ENCODE peak calls at places on chromosomes 6 and 20, in six cellular contexts. P is T-helper 9 cell, F is astrocyte of the spinal cord, Z is HuH-7, G is fibroblast of villous mesenchyme, W is GM12891. N is an unnamed sample.

GRCh38 chr6:158605266-158605878 is 39.2 kb downstream of the DYNLT1 start:
- DNase-seq in W (no peak), F (peak; percentile 73), G (peak; percentile 76), Z (peak; percentile 92), P (peak; percentile 34), N (peak; percentile 82)

GRCh38 chr20:62563561-62563960 is 78.7 kb upstream of the SLCO4A1 start:
- DNase-seq in F (no peak), Z (no peak), G (no peak), W (no peak), P (no peak), N (no peak)

GRCh38 chr6:166382500-166382932 is 224 bp downstream of the MPC1 start:
- DNase-seq in Z (no peak), W (no peak), F (no peak), G (no peak), P (peak; percentile 17), N (no peak)

GRCh38 chr6:28154357-28154756 is 12.7 kb downstream of the ZKSCAN8 start:
- DNase-seq in Z (no peak), G (no peak), W (no peak), F (no peak), P (no peak), N (no peak)

GRCh38 chr20:44633872-44634600 is 17.5 kb downstream of the ADA start:
- DNase-seq in F (no peak), P (no peak), G (no peak), Z (no peak), W (no peak), N (no peak)

GRCh38 chr20:22333885-22334545 is 250.4 kb downstream of the FOXA2 start:
- DNase-seq in Z (peak; percentile 92), P (no peak), F (peak; percentile 49), W (peak; percentile 38), G (peak; percentile 58), N (peak; percentile 72)

GRCh38 chr6:158706369-158706982 is 56.6 kb downstream of the SYTL3 start:
- DNase-seq in Z (peak; percentile 79), W (no peak), P (no peak), G (peak; percentile 84), F (peak; percentile 63), N (peak; percentile 72)

GRCh38 chr6:87623248-87623647 is 33.3 kb downstream of the ORC3 start:
- DNase-seq in F (peak; percentile 20), P (no peak), Z (no peak), W (no peak), G (peak; percentile 72), N (no peak)

GRCh38 chr6:101296184-101296583 is 97.3 kb upstream of the GRIK2 start:
- DNase-seq in F (peak; percentile 65), G (peak; percentile 53), P (no peak), Z (no peak), W (no peak), N (no peak)

GRCh38 chr6:100719883-100720682 is 161.0 kb downstream of the ASCC3 start:
- DNase-seq in Z (no peak), G (peak; percentile 48), F (peak; percentile 38), W (no peak), P (no peak), N (no peak)

GRCh38 chr6:56890683-56891429 is 64.1 kb upstream of the BEND6 start:
- DNase-seq in W (peak; percentile 42), P (no peak), F (peak; percentile 86), Z (no peak), G (peak; percentile 88), N (no peak)

GRCh38 chr6:41785689-41786450 is 1.6 kb upstream of the TOMM6 start:
- DNase-seq in F (peak; percentile 28), W (no peak), Z (no peak), G (peak; percentile 17), P (no peak), N (no peak)

GRCh38 chr6:33103776-33104175 is 28.0 kb downstream of the HLA-DPB1 start:
- DNase-seq in F (no peak), P (no peak), G (no peak), W (no peak), Z (no peak), N (no peak)

GRCh38 chr20:63097336-63097831 is 90.6 kb upstream of the BHLHE23 start:
- DNase-seq in Z (no peak), G (no peak), P (no peak), W (no peak), F (no peak), N (peak; percentile 34)

GRCh38 chr6:128731249-128732165 is 151.4 kb upstream of the LAMA2 start:
- DNase-seq in G (peak; percentile 63), F (peak; percentile 71), Z (peak; percentile 61), P (no peak), W (no peak), N (peak; percentile 42)

GRCh38 chr20:40663991-40664880 is 24.8 kb downstream of the MAFB start:
- DNase-seq in Z (no peak), W (no peak), P (no peak), G (no peak), F (no peak), N (no peak)

GRCh38 chr6:48490658-48491057 is 379.7 kb upstream of the PTCHD4 start:
- DNase-seq in W (no peak), F (no peak), P (no peak), Z (no peak), G (no peak), N (no peak)

GRCh38 chr6:152295346-152295745 is 341.8 kb downstream of the SYNE1 start:
- DNase-seq in G (peak; percentile 94), P (no peak), Z (no peak), W (no peak), F (peak; percentile 87), N (no peak)

GRCh38 chr6:40413231-40413755 is 173.9 kb downstream of the LRFN2 start:
- DNase-seq in Z (no peak), G (no peak), P (no peak), F (peak; percentile 8), W (no peak), N (no peak)

GRCh38 chr6:159801935-159802334 is 1.9 kb downstream of the PNLDC1 start:
- DNase-seq in G (peak; percentile 30), F (no peak), W (no peak), P (no peak), Z (no peak), N (no peak)

GRCh38 chr6:136365781-136366354 is 76.2 kb upstream of the BCLAF1 start:
- DNase-seq in W (no peak), P (no peak), G (no peak), Z (no peak), F (no peak), N (no peak)

GRCh38 chr6:4460595-4461475 is 315.4 kb upstream of the CDYL start:
- DNase-seq in P (no peak), Z (no peak), W (no peak), F (peak; percentile 47), G (peak; percentile 79), N (no peak)

GRCh38 chr6:162123797-162124196 is 603.8 kb downstream of the PRKN start:
- DNase-seq in G (no peak), F (no peak), W (no peak), P (no peak), Z (peak; percentile 10), N (peak; percentile 21)

GRCh38 chr20:56429496-56429895 is 17.4 kb downstream of the CASS4 start:
- DNase-seq in Z (no peak), F (peak; percentile 67), P (no peak), G (no peak), W (no peak), N (no peak)

GRCh38 chr6:161829186-161829794 is 555.4 kb upstream of the AGPAT4 start:
- DNase-seq in P (no peak), W (no peak), G (no peak), Z (no peak), F (peak; percentile 30), N (no peak)

GRCh38 chr6:149855040-149855654 is 9.0 kb downstream of the LRP11 start:
- DNase-seq in Z (no peak), F (peak; percentile 94), P (no peak), W (no peak), G (peak; percentile 90), N (no peak)

GRCh38 chr6:148430897-148431296 is 88.3 kb downstream of the SASH1 start:
- DNase-seq in W (no peak), F (no peak), Z (no peak), P (no peak), G (no peak), N (no peak)

GRCh38 chr20:54431545-54431944 is 43.8 kb upstream of the DOK5 start:
- DNase-seq in W (no peak), P (no peak), F (peak; percentile 1), Z (no peak), G (no peak), N (no peak)

GRCh38 chr20:43853174-43853803 is 61.4 kb upstream of the TOX2 start:
- DNase-seq in W (no peak), G (no peak), P (no peak), F (peak; percentile 26), Z (no peak), N (no peak)

GRCh38 chr6:159044899-159045727 is at the start of gene TAGAP:
- DNase-seq in F (no peak), Z (no peak), P (peak; percentile 75), W (peak; percentile 39), G (no peak), N (no peak)

GRCh38 chr6:40268166-40268958 is 318.8 kb downstream of the LRFN2 start:
- DNase-seq in G (no peak), P (no peak), Z (no peak), W (no peak), F (no peak), N (no peak)

GRCh38 chr6:113719545-113719944 is 137.6 kb upstream of the MARCKS start:
- DNase-seq in P (no peak), F (peak; percentile 13), W (no peak), G (no peak), Z (no peak), N (no peak)

GRCh38 chr20:22341508-22341907 is 242.9 kb downstream of the FOXA2 start:
- DNase-seq in W (no peak), P (no peak), G (peak; percentile 8), Z (no peak), F (peak; percentile 5), N (no peak)

GRCh38 chr6:154432533-154433476 is 76.2 kb upstream of the IPCEF1 start:
- DNase-seq in Z (no peak), W (no peak), G (peak; percentile 56), P (no peak), F (no peak), N (no peak)

GRCh38 chr6:164795091-164795490 is 514.3 kb downstream of the C6orf118 start:
- DNase-seq in F (no peak), W (no peak), G (no peak), P (no peak), Z (no peak), N (no peak)

N was measured in D341Med.